ENCODE peak calls at places on chromosomes 5 and 9, in ten cellular contexts. R is EL; S is brain microvascular endothelial cell; E is activated CD4-positive, alpha-beta T cell treated with anti-CD3 and anti-CD28 coated beads for 36 hours; K is ACHN; H is adrenal gland; U is NCI-H774; A is fibroblast of the aortic adventitia; M is T-helper 2 cell; T is MCF 10A. O is an unnamed sample.

GRCh38 chr9:89919171-89919681 is 314.4 kb downstream of the GADD45G start:
- DNase-seq in R (no peak), S (no peak), E (peak), K (peak), H (peak), U (peak), A (no peak), M (no peak), T (peak), O (no peak)

GRCh38 chr5:96934291-96934694 is 1.6 kb upstream of the LNPEP start:
- DNase-seq in R (no peak), S (no peak), E (no peak), K (peak), H (no peak), U (peak), A (peak), M (no peak), T (no peak), O (no peak)

GRCh38 chr5:78103226-78103722 is 191.2 kb downstream of the AP3B1 start:
- DNase-seq in R (no peak), S (no peak), E (no peak), K (no peak), H (no peak), U (no peak), A (no peak), M (no peak), T (no peak), O (no peak)

GRCh38 chr9:109705515-109705914 is 74.5 kb upstream of the PALM2AKAP2 start:
- DNase-seq in R (peak), S (peak), E (no peak), K (peak), H (no peak), U (no peak), A (peak), M (no peak), T (peak), O (no peak)

GRCh38 chr9:121369595-121370265 is at the start of gene STOM:
- DNase-seq in R (peak), S (peak), E (peak), K (peak), H (peak), U (peak), A (peak), M (no peak), T (peak), O (no peak)

GRCh38 chr9:87545858-87546257 is 48.2 kb downstream of the DAPK1 start:
- DNase-seq in R (peak), S (peak), E (no peak), K (peak), H (no peak), U (no peak), A (peak), M (no peak), T (peak), O (no peak)

GRCh38 chr5:135740475-135740874 is 94.0 kb upstream of the SLC25A48 start:
- DNase-seq in R (no peak), S (no peak), E (no peak), K (no peak), H (no peak), U (no peak), A (no peak), M (no peak), T (no peak), O (no peak)

GRCh38 chr9:76414656-76415055 is 20.4 kb upstream of the RFK start:
- DNase-seq in R (peak), S (no peak), E (no peak), K (no peak), H (no peak), U (no peak), A (peak), M (no peak), T (peak), O (peak)

GRCh38 chr5:164335837-164336236 is 830.4 kb downstream of the MAT2B start:
- DNase-seq in R (peak), S (no peak), E (no peak), K (peak), H (no peak), U (no peak), A (peak), M (no peak), T (peak), O (peak)

GRCh38 chr5:119453045-119453383 is 717 bp downstream of the HSD17B4 start:
- DNase-seq in R (peak), S (peak), E (no peak), K (peak), H (peak), U (no peak), A (peak), M (no peak), T (no peak), O (no peak)

GRCh38 chr5:14880688-14881087 is 9.1 kb upstream of the ANKH start:
- DNase-seq in R (peak), S (peak), E (no peak), K (no peak), H (no peak), U (no peak), A (peak), M (no peak), T (peak), O (no peak)

GRCh38 chr9:33620738-33621439 is 96.8 kb downstream of the ANKRD18B start:
- DNase-seq in R (peak), S (peak), E (no peak), K (peak), H (no peak), U (peak), A (peak), M (no peak), T (peak), O (no peak)

GRCh38 chr9:83701769-83702168 is 6.0 kb downstream of the UBQLN1 start:
- DNase-seq in R (peak), S (peak), E (no peak), K (peak), H (no peak), U (no peak), A (peak), M (no peak), T (peak), O (peak)